ENCODE peak calls at places on chromosomes 16 and 17, in four cellular contexts. One of them, this sample, is unnamed. For H3K9me3, the result is how much of the 10 kb centered on the place peaks cover.

GRCh38 chr17:13002761-13003453 is 14.9 kb downstream of the ELAC2 start:
- DNase-seq in sigmoid colon: peak
- DNase-seq in tibial nerve: peak
- DNase-seq in pancreas: peak
- DNase-seq in this sample: no peak

GRCh38 chr16:11431915-11432465 is 86.7 kb downstream of the RMI2 start:
- DNase-seq in pancreas: no peak
- DNase-seq in sigmoid colon: no peak
- DNase-seq in tibial nerve: no peak
- DNase-seq in this sample: no peak

GRCh38 chr16:70648606-70649005 is 2.2 kb downstream of the IL34 start:
- DNase-seq in tibial nerve: no peak
- DNase-seq in sigmoid colon: no peak
- DNase-seq in pancreas: no peak
- DNase-seq in this sample: no peak

GRCh38 chr17:77571562-77571981 is 386.9 kb upstream of the TNRC6C start:
- DNase-seq in pancreas: no peak
- DNase-seq in tibial nerve: no peak
- DNase-seq in sigmoid colon: no peak
- DNase-seq in this sample: peak

GRCh38 chr17:40524243-40524965 is 23.0 kb upstream of the TNS4 start:
- DNase-seq in pancreas: no peak
- DNase-seq in sigmoid colon: no peak
- DNase-seq in tibial nerve: no peak
- DNase-seq in this sample: no peak

GRCh38 chr16:86505185-86505898 is 5.0 kb upstream of the FOXF1 start:
- DNase-seq in sigmoid colon: peak
- DNase-seq in tibial nerve: no peak
- DNase-seq in pancreas: no peak
- DNase-seq in this sample: no peak

GRCh38 chr16:578870-579405 is 9.2 kb downstream of the PIGQ start:
- DNase-seq in tibial nerve: peak
- DNase-seq in sigmoid colon: peak
- DNase-seq in pancreas: peak
- DNase-seq in this sample: peak

GRCh38 chr16:56824335-56824734 is 40.7 kb upstream of the SLC12A3 start:
- DNase-seq in tibial nerve: no peak
- DNase-seq in pancreas: no peak
- DNase-seq in sigmoid colon: no peak
- DNase-seq in this sample: peak

GRCh38 chr17:81440511-81441244 is 45.4 kb downstream of the BAHCC1 start:
- DNase-seq in pancreas: no peak
- DNase-seq in tibial nerve: no peak
- DNase-seq in sigmoid colon: no peak
- DNase-seq in this sample: no peak
- TF ChIP-seq CTCF in pancreas: no peak
- TF ChIP-seq CTCF in tibial nerve: peak
- TF ChIP-seq CTCF in sigmoid colon: no peak
- TF ChIP-seq CTCF in this sample: no peak

GRCh38 chr17:69732272-69732671 is 317.8 kb downstream of the MAP2K6 start:
- DNase-seq in sigmoid colon: no peak
- DNase-seq in tibial nerve: no peak
- DNase-seq in pancreas: no peak
- DNase-seq in this sample: no peak
- H3K9me3 ChIP-seq in sigmoid colon: under half
- H3K9me3 ChIP-seq in tibial nerve: under half
- H3K9me3 ChIP-seq in pancreas: under half
- H3K9me3 ChIP-seq in this sample: under half

DNA sequence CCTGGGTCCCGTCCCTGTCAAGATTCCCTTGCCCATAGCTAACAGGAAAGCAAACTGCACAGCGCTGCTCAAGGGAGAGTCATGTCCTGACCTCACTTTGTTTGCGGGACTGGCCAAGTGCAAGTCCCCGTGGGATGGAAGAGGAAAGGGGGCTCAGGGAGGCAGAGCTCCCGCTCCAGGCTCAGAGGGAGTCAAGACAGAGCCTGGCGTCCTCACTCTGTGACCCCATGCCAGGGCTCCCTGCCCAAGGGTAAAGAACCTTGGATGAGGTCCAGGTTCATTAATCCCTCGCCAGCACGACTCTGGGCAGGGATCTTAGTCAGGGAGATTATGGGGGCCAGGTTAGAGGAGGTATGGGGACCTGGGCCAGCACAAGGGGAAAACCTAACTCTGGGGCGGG is 51.5 kb upstream of the CBX4 start:
- DNase-seq in sigmoid colon: no peak
- DNase-seq in pancreas: no peak
- DNase-seq in tibial nerve: no peak
- DNase-seq in this sample: no peak
- TF ChIP-seq CTCF in sigmoid colon: no peak
- TF ChIP-seq CTCF in pancreas: no peak
- TF ChIP-seq CTCF in tibial nerve: no peak
- TF ChIP-seq CTCF in this sample: no peak

GRCh38 chr16:10408824-10409381 is 23.0 kb downstream of the ATF7IP2 start:
- DNase-seq in tibial nerve: no peak
- DNase-seq in sigmoid colon: no peak
- DNase-seq in pancreas: no peak
- DNase-seq in this sample: no peak

GRCh38 chr16:10410469-10410868 is 24.6 kb downstream of the ATF7IP2 start:
- DNase-seq in sigmoid colon: no peak
- DNase-seq in pancreas: no peak
- DNase-seq in tibial nerve: no peak
- DNase-seq in this sample: no peak

GRCh38 chr16:10412935-10413601 is 27.2 kb downstream of the ATF7IP2 start:
- DNase-seq in sigmoid colon: no peak
- DNase-seq in pancreas: no peak
- DNase-seq in tibial nerve: no peak
- DNase-seq in this sample: no peak
- H3K9me3 ChIP-seq in sigmoid colon: under half
- H3K9me3 ChIP-seq in pancreas: under half
- H3K9me3 ChIP-seq in tibial nerve: under half
- H3K9me3 ChIP-seq in this sample: under half

GRCh38 chr17:81955058-81955681 is 5.8 kb downstream of the NOTUM start:
- DNase-seq in tibial nerve: no peak
- DNase-seq in pancreas: no peak
- DNase-seq in sigmoid colon: no peak
- DNase-seq in this sample: no peak

GRCh38 chr17:81952792-81953228 is 5.8 kb upstream of the MYADML2 start:
- DNase-seq in tibial nerve: no peak
- DNase-seq in pancreas: no peak
- DNase-seq in sigmoid colon: no peak
- DNase-seq in this sample: no peak

GRCh38 chr17:81951785-81952684 is 5.0 kb upstream of the MYADML2 start:
- DNase-seq in sigmoid colon: no peak
- DNase-seq in pancreas: no peak
- DNase-seq in tibial nerve: no peak
- DNase-seq in this sample: no peak

GRCh38 chr17:81955756-81956544 is 5.0 kb downstream of the NOTUM start:
- DNase-seq in pancreas: no peak
- DNase-seq in sigmoid colon: no peak
- DNase-seq in tibial nerve: no peak
- DNase-seq in this sample: no peak

DNA sequence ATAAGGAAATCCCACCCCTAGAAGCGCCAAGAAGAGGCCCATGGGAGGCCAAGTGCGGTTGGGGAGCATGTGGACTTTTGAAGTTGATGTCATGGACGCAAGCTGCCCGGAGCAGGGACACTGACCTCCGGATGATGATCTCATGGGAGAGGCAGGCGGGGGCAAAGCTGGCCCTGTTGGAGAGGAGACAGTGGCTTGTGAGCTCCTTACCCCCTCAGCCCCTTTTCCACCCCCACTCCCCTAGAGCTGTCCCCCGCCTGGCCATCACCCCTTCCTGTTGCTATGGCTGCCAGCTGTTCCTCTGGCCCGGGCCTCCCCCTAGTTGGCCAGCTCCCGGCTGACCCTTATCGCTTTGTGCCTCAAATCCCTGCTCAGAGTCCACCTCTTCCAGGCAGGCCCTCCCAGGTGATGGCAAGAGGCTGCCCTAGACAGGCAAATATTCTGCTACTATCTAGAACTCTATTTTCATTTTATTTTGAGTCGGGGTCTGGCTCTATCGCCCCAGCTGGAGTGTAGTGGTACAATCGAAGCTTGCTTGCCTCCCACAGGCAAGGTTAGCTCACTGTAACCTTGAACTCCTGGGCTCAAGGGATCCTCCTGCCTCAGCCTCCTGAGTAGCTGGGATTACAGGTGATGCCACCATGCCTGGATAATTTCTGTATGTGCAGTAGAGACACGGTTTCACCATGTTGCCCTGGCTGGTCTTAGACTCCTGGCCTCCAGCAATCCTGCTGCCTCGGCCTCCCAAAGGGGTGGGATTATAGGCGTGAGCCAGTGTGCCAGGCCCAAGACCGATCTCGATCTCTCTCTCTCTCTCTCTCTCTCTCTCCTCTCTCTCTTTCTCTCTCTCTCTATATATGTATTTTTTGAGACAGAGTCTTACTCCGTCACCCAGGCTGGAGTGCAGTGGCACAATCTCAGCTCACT is 6.6 kb downstream of the NOTUM start:
- DNase-seq in sigmoid colon: no peak
- DNase-seq in pancreas: no peak
- DNase-seq in tibial nerve: no peak
- DNase-seq in this sample: no peak
- TF ChIP-seq CTCF in sigmoid colon: no peak
- TF ChIP-seq CTCF in pancreas: no peak
- TF ChIP-seq CTCF in tibial nerve: no peak
- TF ChIP-seq CTCF in this sample: no peak

GRCh38 chr17:82948957-82949356 is 109.1 kb upstream of the ZNF750 start:
- DNase-seq in sigmoid colon: peak
- DNase-seq in pancreas: no peak
- DNase-seq in tibial nerve: no peak
- DNase-seq in this sample: no peak

GRCh38 chr17:82949361-82949760 is 109.5 kb upstream of the ZNF750 start:
- DNase-seq in pancreas: no peak
- DNase-seq in sigmoid colon: peak
- DNase-seq in tibial nerve: no peak
- DNase-seq in this sample: peak

GRCh38 chr17:82950525-82951102 is 110.8 kb upstream of the ZNF750 start:
- DNase-seq in sigmoid colon: peak
- DNase-seq in pancreas: no peak
- DNase-seq in tibial nerve: no peak
- DNase-seq in this sample: no peak

GRCh38 chr17:82949984-82950383 is 110.2 kb upstream of the ZNF750 start:
- DNase-seq in sigmoid colon: peak
- DNase-seq in pancreas: no peak
- DNase-seq in tibial nerve: no peak
- DNase-seq in this sample: no peak

DNA sequence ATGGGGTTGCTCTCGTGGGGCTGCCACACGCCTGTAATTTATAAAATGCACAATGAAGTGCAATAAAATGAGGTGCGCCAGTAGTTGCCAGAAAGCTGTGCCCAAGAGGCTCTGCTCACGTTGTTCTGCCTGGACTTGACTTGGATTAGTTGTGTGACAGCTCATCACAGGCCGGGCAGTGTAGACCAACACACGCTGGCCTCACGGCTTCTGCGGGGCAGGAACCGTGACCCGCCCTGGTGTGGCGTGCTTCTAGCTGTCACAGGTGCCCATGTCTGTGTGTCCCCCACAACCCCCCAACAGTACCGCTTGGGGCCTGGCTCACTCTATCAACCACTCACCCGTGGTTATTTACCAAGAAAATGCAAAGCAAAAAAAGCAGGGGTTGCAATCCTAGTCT is 112.2 kb upstream of the ZNF750 start:
- DNase-seq in sigmoid colon: peak
- DNase-seq in tibial nerve: no peak
- DNase-seq in pancreas: no peak
- DNase-seq in this sample: peak
- H3K9me3 ChIP-seq in sigmoid colon: under half
- H3K9me3 ChIP-seq in tibial nerve: under half
- H3K9me3 ChIP-seq in pancreas: under half
- H3K9me3 ChIP-seq in this sample: under half

DNA sequence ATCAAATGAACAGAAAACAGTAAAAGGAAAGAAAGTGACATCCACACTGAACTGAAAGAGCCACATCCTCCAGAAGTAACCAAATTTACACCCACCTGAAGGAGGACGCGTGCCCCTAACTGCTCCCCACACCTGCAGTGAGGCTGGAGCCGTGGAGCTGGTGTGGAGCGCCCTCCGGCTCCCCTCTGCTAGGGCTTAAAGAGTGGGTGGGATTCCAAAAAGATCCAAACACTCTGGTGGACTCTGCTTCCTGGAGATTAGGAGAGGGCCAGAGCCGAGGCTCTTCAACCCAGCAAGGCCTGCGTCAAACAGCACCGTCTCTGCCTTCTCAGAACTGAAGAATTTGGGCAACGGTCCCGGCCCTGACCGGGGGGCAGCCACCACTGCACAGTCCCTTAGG is 15.2 kb downstream of the CCDC40 start:
- DNase-seq in pancreas: no peak
- DNase-seq in sigmoid colon: no peak
- DNase-seq in tibial nerve: no peak
- DNase-seq in this sample: no peak
- TF ChIP-seq CTCF in pancreas: no peak
- TF ChIP-seq CTCF in sigmoid colon: no peak
- TF ChIP-seq CTCF in tibial nerve: no peak
- TF ChIP-seq CTCF in this sample: no peak

DNA sequence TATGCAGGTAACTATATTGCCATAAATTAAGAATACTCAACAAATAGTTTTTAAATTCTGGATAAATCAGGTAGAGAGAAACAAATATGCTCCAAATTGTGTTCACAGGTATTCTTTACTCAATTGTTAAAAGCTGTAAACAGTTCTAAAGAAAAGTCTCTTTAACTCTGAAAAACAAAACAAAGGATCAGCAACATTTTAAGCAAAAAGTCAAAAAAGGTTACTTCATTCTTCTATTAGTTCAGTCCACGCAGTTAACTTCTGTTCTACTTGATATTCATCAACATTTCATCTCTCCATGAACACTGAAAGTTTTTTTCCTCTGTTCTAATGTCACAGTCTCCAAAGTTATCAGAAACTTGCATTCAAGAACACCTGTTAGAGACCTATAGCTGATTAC is 47.9 kb downstream of the SCPEP1 start:
- DNase-seq in sigmoid colon: no peak
- DNase-seq in pancreas: no peak
- DNase-seq in tibial nerve: no peak
- DNase-seq in this sample: no peak
- H3K9me3 ChIP-seq in sigmoid colon: under half
- H3K9me3 ChIP-seq in pancreas: under half
- H3K9me3 ChIP-seq in tibial nerve: under half
- H3K9me3 ChIP-seq in this sample: under half

This sample was measured in left lung.